ENCODE peak calls at places on chromosomes 5 and 9, in four cellular contexts. L is transverse colon, J is vagina, X is H1. N is an unnamed sample.

GRCh38 chr5:142977363-142978051 is 207.3 kb downstream of the ARHGAP26 start:
- DNase-seq in L (no peak), J (no peak), X (no peak), N (no peak)

GRCh38 chr9:3359048-3359692 is 166.6 kb downstream of the RFX3 start:
- DNase-seq in L (no peak), J (no peak), X (no peak), N (no peak)

GRCh38 chr9:87873607-87874319 is 8.9 kb upstream of the SPATA31E1 start:
- DNase-seq in L (peak; percentile 56), J (peak; percentile 96), X (no peak), N (no peak)

GRCh38 chr5:179130101-179130681 is 70.0 kb downstream of the ZNF354C start:
- DNase-seq in L (no peak), J (no peak), X (no peak), N (peak; percentile 50)

GRCh38 chr5:115932991-115933390 is 29.3 kb upstream of the LVRN start:
- DNase-seq in L (no peak), J (no peak), X (no peak), N (no peak)

GRCh38 chr5:109866051-109866450 is 176.3 kb downstream of the MAN2A1 start:
- DNase-seq in L (no peak), J (no peak), X (no peak), N (no peak)

GRCh38 chr5:142388696-142389095 is 63.9 kb upstream of the SPRY4 start:
- DNase-seq in L (no peak), J (no peak), X (no peak), N (no peak)

GRCh38 chr5:14321936-14322335 is 178.8 kb downstream of the TRIO start:
- DNase-seq in L (no peak), J (no peak), X (no peak), N (no peak)

GRCh38 chr5:160245506-160246100 is 16.3 kb downstream of the FABP6 start:
- DNase-seq in L (no peak), J (no peak), X (no peak), N (no peak)

GRCh38 chr9:89382026-89382986 is 64.0 kb downstream of the SECISBP2 start:
- DNase-seq in L (no peak), J (no peak), X (no peak), N (no peak)

GRCh38 chr9:107410045-107410819 is 79.3 kb downstream of the KLF4 start:
- DNase-seq in L (no peak), J (no peak), X (no peak), N (no peak)

DNA sequence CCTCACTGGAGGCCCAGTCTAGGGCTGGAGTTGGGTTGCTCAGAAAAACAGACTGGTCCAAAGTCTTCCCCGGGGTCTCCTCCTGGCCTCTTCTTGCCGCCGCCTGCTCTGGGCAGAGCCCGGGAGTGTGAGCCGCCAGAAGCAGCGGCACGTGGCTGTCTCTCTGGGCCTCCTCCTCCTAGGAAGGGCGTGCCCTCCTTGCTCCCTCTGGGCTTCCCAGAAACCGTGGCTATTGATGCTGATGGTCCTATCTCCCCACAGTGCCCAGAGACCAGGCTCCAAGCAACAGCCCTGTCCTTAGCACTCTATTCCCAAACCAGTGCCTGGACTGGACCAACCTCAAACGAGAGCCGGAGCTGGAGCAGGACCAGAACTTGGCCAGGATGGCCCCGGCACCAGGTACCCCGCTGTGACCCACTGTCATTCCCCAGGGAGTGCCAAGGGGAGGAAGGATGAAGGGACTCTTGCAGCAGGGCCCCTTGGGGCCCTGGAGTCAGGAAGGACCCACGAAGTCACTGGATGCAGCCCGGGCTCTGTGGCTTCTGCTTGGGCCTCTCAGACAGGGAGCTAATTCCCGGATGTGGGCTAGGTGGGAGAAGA is 8.6 kb downstream of the GFI1B start:
- DNase-seq in L (no peak), J (no peak), X (no peak), N (peak; percentile 54)
- TF ChIP-seq CTCF in L (no peak), J (no peak), X (no peak), N (no peak)

GRCh38 chr5:4730279-4730678 is 409.9 kb upstream of the ADAMTS16 start:
- DNase-seq in L (no peak), J (no peak), X (no peak), N (no peak)
- TF ChIP-seq POLR2AphosphoS5 in L (no peak), J (no peak), X (no peak), N (no peak)

GRCh38 chr9:126684965-126685465 is 71.3 kb downstream of the LMX1B start:
- DNase-seq in L (no peak), J (no peak), X (no peak), N (no peak)

GRCh38 chr9:126684345-126684744 is 70.6 kb downstream of the LMX1B start:
- DNase-seq in L (no peak), J (no peak), X (no peak), N (no peak)

GRCh38 chr9:126682113-126682810 is 68.5 kb downstream of the LMX1B start:
- DNase-seq in L (no peak), J (no peak), X (no peak), N (no peak)

GRCh38 chr9:126682928-126683697 is 69.4 kb downstream of the LMX1B start:
- DNase-seq in L (no peak), J (no peak), X (no peak), N (no peak)

DNA sequence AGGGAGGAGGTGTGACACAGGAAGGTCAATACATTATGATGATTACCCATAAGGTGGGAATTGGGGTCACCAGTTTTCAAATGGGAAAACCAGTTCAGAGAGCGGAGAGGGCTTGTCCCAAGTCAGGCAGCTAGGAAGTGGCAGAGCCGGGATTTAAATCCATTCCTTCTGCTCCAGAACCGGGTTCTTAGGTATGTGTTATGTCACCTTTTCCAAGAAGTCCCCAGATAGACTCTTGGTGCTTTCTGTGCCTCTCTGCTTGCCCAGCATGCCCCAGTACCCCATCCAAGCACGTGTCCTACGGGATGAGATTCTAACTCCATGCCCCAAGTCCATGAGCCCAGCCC is 69.9 kb downstream of the LMX1B start:
- DNase-seq in L (no peak), J (no peak), X (no peak), N (no peak)
- TF ChIP-seq CTCF in L (no peak), J (no peak), X (no peak), N (no peak)

DNA sequence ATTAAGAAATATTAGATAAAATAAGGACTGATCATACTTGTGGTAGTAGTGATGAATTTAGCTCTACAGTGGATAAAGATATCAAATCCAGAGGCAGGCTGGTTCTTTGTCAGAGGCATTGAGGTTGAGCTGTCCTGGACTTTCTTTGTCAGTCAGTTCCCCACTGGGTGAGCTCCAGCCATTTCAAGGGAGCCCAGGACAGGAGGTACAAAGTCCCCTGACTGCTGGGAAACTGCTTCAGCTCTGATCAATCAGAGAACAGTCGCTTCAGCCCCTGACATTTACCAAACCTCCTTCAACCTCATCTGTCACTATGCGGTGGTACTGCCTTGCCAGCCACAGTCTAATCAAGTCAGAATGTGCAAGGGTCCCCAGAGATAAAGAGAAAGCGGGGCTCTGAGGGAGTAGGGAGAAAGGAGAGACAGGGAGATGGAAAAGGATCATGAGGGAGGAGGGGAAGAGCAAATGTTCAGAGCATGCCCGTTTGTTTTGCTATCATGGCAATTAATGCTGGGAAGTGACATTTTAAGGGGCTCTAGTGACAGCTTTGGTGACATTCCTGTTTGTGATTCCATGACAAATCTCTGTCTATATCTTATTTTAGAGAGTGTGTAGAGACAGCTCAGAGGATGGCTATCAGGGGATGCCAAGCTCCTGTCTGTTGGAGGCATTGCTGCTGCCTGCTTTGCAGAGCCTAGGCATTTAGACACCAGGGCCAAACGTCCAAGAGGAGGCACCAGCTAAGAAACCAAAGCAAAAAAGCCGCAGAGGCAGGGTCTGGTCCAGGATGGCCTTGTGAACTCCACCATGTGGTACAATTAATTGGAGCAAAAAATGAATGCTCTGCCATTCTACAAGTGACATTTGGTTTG is 223.1 kb downstream of the ASTN2 start:
- DNase-seq in L (no peak), J (no peak), X (no peak), N (no peak)
- TF ChIP-seq POLR2AphosphoS5 in L (no peak), J (no peak), X (no peak), N (no peak)

GRCh38 chr5:155049569-155050383 is 36.2 kb downstream of the KIF4B start:
- DNase-seq in L (no peak), J (no peak), X (no peak), N (no peak)
- TF ChIP-seq CTCF in L (no peak), J (no peak), X (peak; percentile 43), N (no peak)

GRCh38 chr5:95778713-95779426 is 43.7 kb downstream of the GLRX start:
- DNase-seq in L (no peak), J (no peak), X (no peak), N (no peak)
- TF ChIP-seq POLR2AphosphoS5 in L (no peak), J (no peak), X (no peak), N (no peak)

GRCh38 chr5:102540251-102540812 is 41.5 kb upstream of the SLCO6A1 start:
- DNase-seq in L (no peak), J (no peak), X (no peak), N (no peak)

GRCh38 chr5:102537011-102537410 is 38.2 kb upstream of the SLCO6A1 start:
- DNase-seq in L (no peak), J (no peak), X (no peak), N (no peak)

GRCh38 chr5:102539598-102539997 is 40.8 kb upstream of the SLCO6A1 start:
- DNase-seq in L (no peak), J (no peak), X (no peak), N (no peak)

GRCh38 chr5:102532126-102532525 is 33.3 kb upstream of the SLCO6A1 start:
- DNase-seq in L (no peak), J (no peak), X (no peak), N (no peak)

GRCh38 chr5:102536323-102536928 is 37.6 kb upstream of the SLCO6A1 start:
- DNase-seq in L (no peak), J (no peak), X (no peak), N (no peak)
- TF ChIP-seq CTCF in L (no peak), J (no peak), X (no peak), N (no peak)